ENCODE peak calls at places on chromosome 1, in five cellular contexts. S is LNCaP clone FGC, Q is K562, F is bronchial epithelial cell, K is pancreas. Y is an unnamed sample.

GRCh38 chr1:194281372-194281771 is 1095.0 kb upstream of the B3GALT2 start:
- DNase-seq in F (no peak), K (no peak), Q (no peak), S (no peak), Y (no peak)

GRCh38 chr1:42263019-42263418 is 72.0 kb downstream of the FOXJ3 start:
- DNase-seq in Q (no peak), F (no peak), S (no peak), K (no peak), Y (no peak)

GRCh38 chr1:207848234-207848633 is 62.7 kb downstream of the CD34 start:
- DNase-seq in Q (no peak), F (peak), S (no peak), K (no peak), Y (peak)

GRCh38 chr1:94754101-94754500 is 66.1 kb upstream of the SLC44A3 start:
- DNase-seq in F (no peak), S (no peak), K (no peak), Q (no peak), Y (no peak)

GRCh38 chr1:10727703-10728348 is 68.6 kb downstream of the CASZ1 start:
- DNase-seq in K (no peak), Q (no peak), S (no peak), F (no peak), Y (no peak)

GRCh38 chr1:111516008-111516535 is 12.6 kb upstream of the ADORA3 start:
- DNase-seq in Q (peak), K (no peak), S (no peak), F (peak), Y (peak)

GRCh38 chr1:78171736-78172590 is 126.2 kb downstream of the GIPC2 start:
- DNase-seq in S (no peak), F (peak), Q (no peak), K (no peak), Y (peak)

GRCh38 chr1:231691618-231692259 is 65.1 kb downstream of the DISC1 start:
- DNase-seq in S (no peak), F (peak), Q (peak), K (no peak), Y (peak)

GRCh38 chr1:204232530-204232929 is 18.7 kb upstream of the GOLT1A start:
- DNase-seq in S (no peak), Q (no peak), F (no peak), K (no peak), Y (no peak)

GRCh38 chr1:101520302-101520701 is 283.5 kb downstream of the S1PR1 start:
- DNase-seq in K (no peak), S (peak), Q (peak), F (peak), Y (peak)

GRCh38 chr1:25198731-25199231 is 33.5 kb downstream of the SYF2 start:
- DNase-seq in Q (peak), K (no peak), F (no peak), S (peak), Y (no peak)

GRCh38 chr1:53888716-53889115 is 881 bp downstream of the YIPF1 start:
- DNase-seq in Q (no peak), S (no peak), K (no peak), F (no peak), Y (no peak)
- H3K4me3 ChIP-seq in Q (no peak), S (peak), K (peak), F (no peak), Y (no peak)

GRCh38 chr1:14725641-14726213 is 127.2 kb downstream of the KAZN start:
- DNase-seq in S (no peak), F (no peak), K (no peak), Q (no peak), Y (no peak)
- TF ChIP-seq CTCF in S (no peak), F (no peak), K (no peak), Q (no peak), Y (no peak)

GRCh38 chr1:119007672-119008482 is 19.7 kb upstream of the TBX15 start:
- DNase-seq in F (no peak), K (no peak), S (no peak), Q (no peak), Y (peak)
- H3K4me3 ChIP-seq in F (peak), K (no peak), S (no peak), Q (no peak), Y (peak)

GRCh38 chr1:104125226-104125625 is 375.5 kb downstream of the AMY1C start:
- DNase-seq in S (no peak), F (no peak), K (no peak), Q (no peak), Y (peak)

GRCh38 chr1:104125935-104126334 is 376.2 kb downstream of the AMY1C start:
- DNase-seq in F (no peak), K (no peak), S (no peak), Q (no peak), Y (no peak)

DNA sequence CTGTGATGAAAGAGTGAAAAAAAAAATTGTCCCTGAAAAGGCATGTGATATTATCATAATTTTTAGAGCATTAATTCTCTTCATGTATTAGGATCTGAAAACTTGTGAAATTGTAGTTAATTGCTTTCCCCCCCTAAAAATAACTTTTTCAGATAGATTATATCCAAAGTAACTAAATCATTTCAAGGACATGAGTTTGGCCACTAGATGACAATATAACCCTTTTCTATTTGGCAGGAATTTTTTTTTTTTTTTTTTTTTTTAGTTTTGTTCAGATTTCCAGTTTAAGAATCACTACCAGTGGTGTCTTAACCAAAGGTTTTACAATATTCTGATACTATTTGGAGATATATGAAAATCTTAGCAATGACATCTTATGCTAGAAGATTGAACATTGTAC is 370.8 kb downstream of the AMY1C start:
- DNase-seq in K (no peak), S (no peak), Q (no peak), F (no peak), Y (no peak)
- TF ChIP-seq CTCF in K (no peak), S (peak), Q (no peak), F (no peak), Y (no peak)

GRCh38 chr1:70706381-70707173 is 295.5 kb downstream of the CTH start:
- DNase-seq in K (peak), S (no peak), Q (no peak), F (no peak), Y (no peak)
- H3K4me3 ChIP-seq in K (no peak), S (no peak), Q (no peak), F (no peak), Y (peak)

GRCh38 chr1:210374600-210374953 is 45.9 kb downstream of the HHAT start:
- DNase-seq in F (no peak), K (no peak), Q (no peak), S (no peak), Y (no peak)

GRCh38 chr1:210373628-210373877 is 44.9 kb downstream of the HHAT start:
- DNase-seq in S (no peak), K (no peak), Q (no peak), F (no peak), Y (no peak)

GRCh38 chr1:210372491-210372890 is 43.8 kb downstream of the HHAT start:
- DNase-seq in F (no peak), Q (no peak), K (no peak), S (no peak), Y (no peak)

GRCh38 chr1:210372931-210373627 is 44.4 kb downstream of the HHAT start:
- DNase-seq in Q (no peak), K (no peak), S (no peak), F (no peak), Y (no peak)

DNA sequence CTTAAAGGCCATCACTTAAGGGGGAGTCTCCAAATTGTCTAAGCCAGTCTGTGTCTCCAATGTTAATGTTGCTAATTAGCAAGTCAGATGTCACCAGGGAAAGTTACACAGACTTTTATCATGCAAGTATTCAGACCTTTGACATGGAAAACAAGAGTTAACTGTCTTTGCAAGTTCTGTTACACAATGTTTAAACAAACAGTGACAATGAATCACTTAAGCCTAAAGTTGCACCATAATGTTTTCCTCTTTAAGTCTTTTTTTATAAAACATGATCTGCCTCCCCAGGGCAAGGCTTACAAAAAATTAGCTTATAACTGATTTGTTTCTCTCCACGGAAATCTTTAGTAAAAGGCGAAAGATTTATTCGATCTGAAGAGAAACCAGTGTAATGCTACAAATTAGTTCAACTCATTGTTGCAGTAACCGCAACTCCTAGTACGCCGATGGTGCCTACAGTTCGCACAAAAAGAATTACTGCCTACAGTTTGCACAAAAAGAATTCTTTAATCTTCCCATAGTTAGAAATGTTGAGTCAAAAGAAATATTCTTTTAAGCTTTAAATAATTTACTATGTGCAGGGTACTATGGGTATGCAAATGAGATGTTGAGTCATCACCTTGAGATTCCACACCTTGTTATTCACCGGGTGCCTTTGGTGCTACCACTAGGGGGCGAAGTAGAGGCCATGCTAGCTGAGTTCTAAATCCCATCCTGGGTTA is 45.3 kb downstream of the HHAT start:
- DNase-seq in F (peak), Q (peak), K (no peak), S (peak), Y (peak)
- TF ChIP-seq CTCF in F (peak), Q (peak), K (peak), S (peak), Y (peak)

Y was measured in choroid plexus epithelial cell.